ENCODE peak calls at places on chromosomes 5 and 9, in four cellular contexts. Z, O, U and K are unnamed samples.

GRCh38 chr5:136137497-136138220 is 5.0 kb downstream of the SMAD5 start:
- DNase-seq in Z (no peak), U (no peak), O (no peak), K (no peak)

GRCh38 chr5:83249156-83249555 is 171.8 kb downstream of the XRCC4 start:
- DNase-seq in U (no peak), Z (no peak), O (no peak), K (no peak)

GRCh38 chr9:133613396-133613795 is 4.2 kb upstream of the FAM163B start:
- DNase-seq in Z (no peak), U (no peak), O (no peak), K (no peak)

GRCh38 chr5:114362977-114363721 is 1.3 kb downstream of the KCNN2 start:
- DNase-seq in Z (no peak), O (no peak), U (no peak), K (no peak)

GRCh38 chr5:150116667-150117395 is 30.5 kb upstream of the CSF1R start:
- DNase-seq in U (peak; percentile 48), Z (no peak), O (no peak), K (no peak)

GRCh38 chr5:34658023-34658422 is 1.9 kb downstream of the RAI14 start:
- DNase-seq in O (no peak), Z (no peak), U (peak; percentile 35), K (no peak)

GRCh38 chr9:84642618-84643017 is 26.9 kb upstream of the NTRK2 start:
- DNase-seq in Z (no peak), O (no peak), U (no peak), K (no peak)

GRCh38 chr9:137598943-137599342 is 6.5 kb upstream of the ARRDC1 start:
- DNase-seq in O (no peak), Z (no peak), U (no peak), K (no peak)

GRCh38 chr5:150400327-150401075 is 12.2 kb downstream of the CD74 start:
- DNase-seq in O (no peak), U (no peak), Z (no peak), K (no peak)

GRCh38 chr9:101365181-101365580 is 19.6 kb downstream of the BAAT start:
- DNase-seq in Z (no peak), O (no peak), U (no peak), K (no peak)

GRCh38 chr5:150296496-150296895 is 6.2 kb downstream of the ARSI start:
- DNase-seq in Z (no peak), O (no peak), U (no peak), K (no peak)

GRCh38 chr5:122291000-122291592 is 20.9 kb upstream of the SNCAIP start:
- DNase-seq in U (no peak), Z (no peak), O (no peak), K (no peak)

GRCh38 chr5:93723005-93723404 is 18.4 kb downstream of the POU5F2 start:
- DNase-seq in U (peak; percentile 23), Z (no peak), O (no peak), K (no peak)

GRCh38 chr5:79512692-79513518 is 1.0 kb downstream of the HOMER1 start:
- DNase-seq in U (peak; percentile 35), O (peak; percentile 18), Z (peak; percentile 1), K (no peak)

GRCh38 chr9:15249042-15249818 is 57.8 kb downstream of the TTC39B start:
- DNase-seq in Z (no peak), U (no peak), O (no peak), K (no peak)

GRCh38 chr5:14900661-14901461 is 29.3 kb upstream of the ANKH start:
- DNase-seq in U (no peak), Z (no peak), O (no peak), K (no peak)

GRCh38 chr9:34994429-34995287 is 5.1 kb downstream of the DNAJB5 start:
- DNase-seq in O (no peak), Z (no peak), U (peak; percentile 63), K (no peak)

GRCh38 chr9:89845862-89846261 is 241.1 kb downstream of the GADD45G start:
- DNase-seq in U (no peak), O (no peak), Z (no peak), K (no peak)

GRCh38 chr5:132758406-132758805 is 11.2 kb downstream of the CCNI2 start:
- DNase-seq in U (no peak), Z (no peak), O (no peak), K (no peak)

GRCh38 chr9:113669523-113670115 is 206.1 kb downstream of the RGS3 start:
- DNase-seq in O (no peak), U (no peak), Z (no peak), K (no peak)

GRCh38 chr9:86585422-86586143 is 231.4 kb upstream of the TUT7 start:
- DNase-seq in O (no peak), Z (no peak), U (no peak), K (no peak)

DNA sequence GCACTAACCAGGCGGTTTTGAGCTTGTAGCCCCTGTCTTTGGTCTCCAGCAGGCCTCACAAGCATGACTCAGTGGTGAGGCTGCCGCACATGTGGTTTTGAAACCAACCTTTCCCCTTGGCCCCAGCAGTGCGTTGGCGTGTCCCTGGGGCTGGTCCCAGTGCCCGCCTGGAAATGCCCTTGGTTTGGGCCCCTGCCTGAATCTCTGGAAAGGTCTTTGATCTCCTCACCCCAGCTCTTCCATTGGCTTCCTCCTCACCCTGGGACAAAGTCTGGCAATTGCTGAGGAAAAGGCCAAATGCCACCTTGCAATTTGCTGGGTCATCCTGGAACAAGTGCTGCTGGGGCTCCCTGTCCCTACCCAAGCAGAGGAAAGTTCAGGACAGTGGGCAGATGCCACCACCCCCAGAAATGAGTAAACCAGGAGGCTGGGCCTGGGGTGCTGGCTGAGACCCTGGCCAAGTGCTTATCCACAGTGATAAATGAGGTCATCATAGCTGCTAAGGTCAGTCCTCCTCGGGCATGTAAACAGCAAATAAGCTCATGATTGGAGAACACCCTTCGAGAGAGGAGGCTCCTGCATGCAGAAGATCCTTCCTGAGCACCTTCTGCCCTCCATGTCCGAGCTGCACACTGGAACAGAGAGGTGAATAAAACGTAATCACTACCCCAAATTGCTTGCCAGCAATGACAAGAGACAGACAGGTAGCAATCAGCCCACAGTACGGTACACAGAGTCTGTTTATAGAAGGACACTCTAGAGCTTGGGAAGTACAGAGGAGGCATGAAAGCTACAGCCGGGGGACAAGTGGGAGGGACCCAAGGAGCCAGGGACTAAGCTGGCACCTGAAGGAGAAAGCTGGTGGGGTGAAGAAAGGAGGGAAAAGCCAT is 98.9 kb upstream of the CPEB4 start:
- DNase-seq in Z (no peak), U (peak; percentile 87), O (no peak), K (no peak)
- H3K4me1 ChIP-seq in Z (no peaks in the 10 kb centered on the region), U (peaks cover 21% of the 10 kb centered on the region), O (no peaks in the 10 kb centered on the region), K (no peaks in the 10 kb centered on the region)

GRCh38 chr9:37511006-37511714 is 25.4 kb downstream of the POLR1E start:
- DNase-seq in O (no peak), Z (no peak), U (peak; percentile 7), K (no peak)

GRCh38 chr9:37507586-37508134 is 21.9 kb downstream of the POLR1E start:
- DNase-seq in U (no peak), Z (no peak), O (no peak), K (no peak)

GRCh38 chr9:37508135-37508833 is 22.5 kb downstream of the POLR1E start:
- DNase-seq in U (no peak), O (no peak), Z (no peak), K (no peak)

GRCh38 chr9:37508834-37509206 is 23.1 kb downstream of the POLR1E start:
- DNase-seq in O (no peak), Z (no peak), U (no peak), K (no peak)

DNA sequence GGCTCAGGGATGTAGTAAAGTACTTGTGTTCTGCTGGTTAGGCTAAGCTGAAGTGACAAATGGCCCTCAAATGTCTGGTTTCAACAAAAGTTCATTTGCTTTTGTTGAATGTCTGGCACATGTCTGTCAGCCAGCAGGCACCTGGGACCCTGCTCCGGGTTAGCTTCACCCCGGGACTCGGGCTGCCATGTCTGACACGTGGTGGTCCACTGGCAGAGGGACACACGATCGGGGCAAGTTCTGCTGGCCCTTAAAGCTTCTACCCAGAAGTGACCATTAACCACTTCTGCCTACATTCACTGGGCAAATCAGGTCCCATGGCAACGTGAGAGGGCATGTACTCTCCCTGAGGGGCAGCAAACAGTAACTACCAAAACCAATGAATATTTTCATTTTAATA is 23.8 kb downstream of the POLR1E start:
- DNase-seq in O (no peak), U (no peak), Z (no peak), K (no peak)
- H3K36me3 ChIP-seq in O (peaks cover 8% of the 10 kb centered on the region), U (no peaks in the 10 kb centered on the region), Z (no peaks in the 10 kb centered on the region), K (no peaks in the 10 kb centered on the region)

DNA sequence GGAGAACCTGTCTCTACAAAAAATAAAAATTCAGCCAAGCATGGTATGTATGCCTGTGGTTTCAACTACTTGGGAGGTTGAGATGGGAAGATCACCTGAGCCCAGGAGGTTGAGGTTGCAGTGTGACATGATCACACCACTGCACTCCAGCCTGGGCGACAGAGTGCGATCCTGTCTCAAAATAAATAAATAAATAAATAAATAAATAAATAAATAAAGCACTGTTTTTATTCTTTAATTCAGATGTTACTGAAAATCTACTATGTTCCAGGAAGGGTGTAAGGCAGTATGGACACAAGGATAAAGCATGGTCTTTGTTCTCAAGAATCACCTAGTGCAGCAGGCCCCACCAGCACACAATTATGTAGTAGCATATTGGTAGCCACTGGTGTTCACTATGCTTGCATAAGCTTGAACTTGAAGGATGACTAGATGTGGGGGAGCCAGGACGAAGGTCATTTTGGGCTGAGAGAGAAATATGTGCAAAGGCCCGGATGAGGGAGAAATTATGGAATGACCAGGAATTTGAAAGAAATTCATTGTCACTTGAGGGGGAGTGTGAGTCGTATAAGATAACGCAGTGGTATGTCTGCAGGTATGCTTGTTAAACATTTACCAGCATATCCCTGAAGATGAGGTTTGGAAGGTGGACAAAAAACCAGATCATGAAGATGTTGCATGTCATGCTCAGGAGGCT is 70.2 kb upstream of the CD180 start:
- DNase-seq in U (no peak), Z (no peak), O (no peak), K (no peak)
- H3K27ac ChIP-seq in U (no peak overlapping the region), Z (no peak overlapping the region), O (no peak overlapping the region), K (no peak overlapping the region)

GRCh38 chr5:33300209-33300742 is 140.5 kb upstream of the TARS1 start:
- DNase-seq in O (no peak), Z (no peak), U (no peak), K (no peak)
- H3K4me1 ChIP-seq in O (no peaks in the 10 kb centered on the region), Z (no peaks in the 10 kb centered on the region), U (peaks cover 21% of the 10 kb centered on the region), K (no peaks in the 10 kb centered on the region)